ENCODE peak calls at places on chromosome 18, in nine cellular contexts. A is adrenal gland; Y is aorta; J is CD4-positive, CD25-positive, alpha-beta regulatory T cell; W is AG04450; U is ovary; Q is caudate nucleus; S is HepG2; E is heart left ventricle. K is an unnamed sample.
A peak's percentile ranks its signal among the peaks of the same experiment; 100 is the strongest.

GRCh38 chr18:48217306-48218250 is 191.6 kb downstream of the ZBTB7C start:
- DNase-seq in A (no peak), Y (no peak), J (no peak), W (no peak), U (no peak), Q (no peak), S (no peak), E (no peak), K (peak; percentile 33)

GRCh38 chr18:57440331-57441101 is 5.3 kb downstream of the ONECUT2 start:
- DNase-seq in A (no peak), Y (no peak), J (no peak), W (no peak), U (no peak), Q (peak; percentile 51), S (no peak), E (no peak), K (no peak)

GRCh38 chr18:26317353-26317865 is 91.2 kb downstream of the TAF4B start:
- DNase-seq in A (no peak), Y (no peak), J (no peak), W (no peak), U (no peak), Q (no peak), S (peak; percentile 8), E (no peak), K (no peak)

GRCh38 chr18:6744816-6745455 is 15.4 kb downstream of the ARHGAP28 start:
- DNase-seq in A (no peak), Y (no peak), J (no peak), W (no peak), U (no peak), Q (no peak), S (no peak), E (no peak), K (no peak)

GRCh38 chr18:32730620-32731021 is 42.2 kb downstream of the KLHL14 start:
- DNase-seq in A (no peak), Y (no peak), J (peak; percentile 8), W (no peak), U (no peak), Q (no peak), S (no peak), E (no peak), K (no peak)

GRCh38 chr18:23761941-23762340 is 72.7 kb downstream of the LAMA3 start:
- DNase-seq in A (no peak), Y (no peak), J (no peak), W (no peak), U (no peak), Q (no peak), S (no peak), E (no peak), K (no peak)

GRCh38 chr18:36899289-36899688 is 70.4 kb downstream of the KIAA1328 start:
- DNase-seq in A (no peak), Y (no peak), J (no peak), W (no peak), U (no peak), Q (no peak), S (peak; percentile 31), E (no peak), K (no peak)

GRCh38 chr18:13264091-13264777 is 45.7 kb downstream of the LDLRAD4 start:
- DNase-seq in A (no peak), Y (peak; percentile 73), J (no peak), W (no peak), U (no peak), Q (no peak), S (no peak), E (peak; percentile 81), K (no peak)

GRCh38 chr18:3921826-3922225 is 471.9 kb downstream of the TGIF1 start:
- DNase-seq in A (no peak), Y (no peak), J (no peak), W (no peak), U (no peak), Q (no peak), S (no peak), E (no peak), K (no peak)

GRCh38 chr18:3924455-3924854 is 474.5 kb downstream of the TGIF1 start:
- DNase-seq in A (peak; percentile 24), Y (no peak), J (no peak), W (no peak), U (no peak), Q (no peak), S (no peak), E (no peak), K (no peak)

GRCh38 chr18:74980669-74981068 is 228.3 kb downstream of the PTGR3 start:
- DNase-seq in A (no peak), Y (no peak), J (no peak), W (no peak), U (no peak), Q (no peak), S (no peak), E (no peak), K (no peak)

GRCh38 chr18:10715791-10716190 is 190.0 kb downstream of the NAPG start:
- DNase-seq in A (peak; percentile 49), Y (peak; percentile 73), J (no peak), W (no peak), U (no peak), Q (no peak), S (no peak), E (no peak), K (no peak)

GRCh38 chr18:79769698-79770500 is 27.8 kb upstream of the KCNG2 start:
- DNase-seq in A (no peak), Y (peak; percentile 29), J (no peak), W (no peak), U (no peak), Q (no peak), S (no peak), E (no peak), K (peak; percentile 11)

GRCh38 chr18:3053081-3053480 is 40.1 kb upstream of the LPIN2 start:
- DNase-seq in A (no peak), Y (no peak), J (no peak), W (no peak), U (no peak), Q (no peak), S (no peak), E (no peak), K (no peak)

GRCh38 chr18:35247412-35248249 is 6.8 kb downstream of the ZNF397 start:
- DNase-seq in A (no peak), Y (no peak), J (no peak), W (no peak), U (no peak), Q (no peak), S (no peak), E (no peak), K (no peak)

GRCh38 chr18:42937434-42937833 is 178.1 kb downstream of the RIT2 start:
- DNase-seq in A (no peak), Y (no peak), J (no peak), W (no peak), U (no peak), Q (no peak), S (no peak), E (no peak), K (no peak)

GRCh38 chr18:46314011-46314410 is 209.8 kb downstream of the HAUS1 start:
- DNase-seq in A (no peak), Y (no peak), J (no peak), W (no peak), U (no peak), Q (no peak), S (no peak), E (no peak), K (no peak)

GRCh38 chr18:78722391-78722790 is 257.2 kb upstream of the SALL3 start:
- DNase-seq in A (no peak), Y (no peak), J (no peak), W (no peak), U (no peak), Q (no peak), S (no peak), E (no peak), K (no peak)

GRCh38 chr18:10320848-10321247 is 133.6 kb upstream of the APCDD1 start:
- DNase-seq in A (no peak), Y (no peak), J (no peak), W (no peak), U (no peak), Q (no peak), S (no peak), E (no peak), K (no peak)

DNA sequence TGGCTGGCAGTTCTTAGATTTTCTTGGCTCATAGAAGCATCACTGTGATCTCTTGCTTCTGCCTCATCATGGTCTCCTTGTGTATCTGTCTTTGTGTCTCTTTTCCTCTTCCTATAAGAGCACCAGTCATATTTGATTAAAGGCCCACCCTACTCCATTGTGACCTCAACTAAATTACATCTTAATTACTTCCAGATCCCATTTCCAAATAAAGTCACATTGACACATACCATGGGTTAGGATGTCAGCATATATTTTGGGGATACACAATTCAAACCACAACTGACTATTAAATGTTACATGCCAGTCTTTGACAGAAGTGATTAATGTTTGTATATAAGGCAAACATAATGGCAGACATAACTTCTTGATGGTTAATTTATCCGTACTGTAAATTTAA is 27.3 kb upstream of the TMX3 start:
- DNase-seq in A (no peak), Y (no peak), J (no peak), W (no peak), U (no peak), Q (no peak), S (no peak), E (no peak), K (no peak)
- H3K27ac ChIP-seq in A (no peak overlapping the region), Y (no peak overlapping the region), J (no peak overlapping the region), W (no peak overlapping the region), U (no peak overlapping the region), Q (no peak overlapping the region), S (no peak overlapping the region), E (no peak overlapping the region), K (no peak overlapping the region)

DNA sequence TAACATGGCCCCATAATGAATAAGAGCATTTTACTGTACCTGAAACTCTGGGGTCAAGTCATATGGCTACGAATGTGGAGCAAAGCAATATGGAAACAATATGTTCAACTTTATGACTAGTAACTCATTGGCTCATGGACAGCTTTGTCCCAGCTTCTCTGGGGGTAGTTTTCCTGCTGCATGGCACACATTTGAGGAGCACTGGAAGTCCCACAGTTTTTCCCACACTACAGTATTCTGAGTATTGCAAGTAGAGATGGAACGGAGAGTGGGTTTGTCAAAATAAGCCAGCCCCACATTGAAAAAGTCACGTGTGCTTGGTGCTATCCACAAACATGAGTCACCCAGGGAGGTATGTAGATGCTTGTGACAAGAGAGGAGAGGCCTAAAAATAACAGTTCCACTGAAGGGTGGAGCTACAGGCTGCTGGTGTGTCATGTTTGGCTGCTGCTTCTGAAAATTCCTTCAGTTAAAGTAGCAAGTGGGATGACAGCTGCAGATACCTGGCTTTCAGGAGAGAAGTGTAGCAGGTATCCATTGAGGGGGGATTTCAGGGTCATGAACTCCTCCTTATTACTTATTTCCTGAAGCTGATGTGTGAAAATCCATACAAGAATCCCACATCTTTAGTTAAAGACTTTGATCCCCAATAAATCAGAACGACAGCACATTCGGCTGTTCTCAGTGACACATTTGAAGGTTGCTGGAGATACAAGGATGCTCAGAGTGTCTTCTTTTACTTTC is 48.3 kb upstream of the CTAGE1 start:
- DNase-seq in A (peak; percentile 80), Y (peak; percentile 65), J (no peak), W (peak; percentile 86), U (peak; percentile 35), Q (no peak), S (peak; percentile 70), E (peak; percentile 71), K (no peak)
- H3K27ac ChIP-seq in A (no peak overlapping the region), Y (peak overlapping the region; percentile 72), J (no peak overlapping the region), W (peak overlapping the region; percentile 87), U (no peak overlapping the region), Q (no peak overlapping the region), S (no peak overlapping the region), E (peak overlapping the region; percentile 75), K (no peak overlapping the region)

GRCh38 chr18:44979813-44980212 is 299.1 kb downstream of the SETBP1 start:
- DNase-seq in A (no peak), Y (no peak), J (no peak), W (no peak), U (no peak), Q (no peak), S (no peak), E (no peak), K (no peak)
- H3K27ac ChIP-seq in A (no peak overlapping the region), Y (no peak overlapping the region), J (no peak overlapping the region), W (no peak overlapping the region), U (no peak overlapping the region), Q (no peak overlapping the region), S (no peak overlapping the region), E (no peak overlapping the region), K (no peak overlapping the region)

GRCh38 chr18:58605027-58606020 is 23.6 kb downstream of the ALPK2 start:
- DNase-seq in A (no peak), Y (no peak), J (no peak), W (no peak), U (no peak), Q (no peak), S (peak; percentile 99), E (no peak), K (no peak)
- H3K27ac ChIP-seq in A (no peak overlapping the region), Y (no peak overlapping the region), J (no peak overlapping the region), W (no peak overlapping the region), U (no peak overlapping the region), Q (no peak overlapping the region), S (peak overlapping the region; percentile 45), E (no peak overlapping the region), K (no peak overlapping the region)

K was measured in testis.